ENCODE peak calls at places on chromosomes 3 and 15, in four cellular contexts. H is HepG2, X is K562, D is H1. I is an unnamed sample.

GRCh38 chr15:95142441-95142840 is 911.1 kb downstream of the MCTP2 start:
- DNase-seq in H (no peak), D (no peak), X (no peak), I (no peak)

GRCh38 chr3:142501004-142501926 is 53.4 kb upstream of the XRN1 start:
- DNase-seq in D (no peak), H (no peak), X (no peak), I (no peak)

GRCh38 chr3:81492048-81492447 is 269.4 kb downstream of the GBE1 start:
- DNase-seq in X (no peak), D (no peak), H (no peak), I (no peak)

GRCh38 chr3:48962939-48963338 is 27.1 kb upstream of the P4HTM start:
- DNase-seq in D (no peak), H (no peak), X (no peak), I (no peak)

GRCh38 chr15:68638953-68639500 is 60.2 kb downstream of the CORO2B start:
- DNase-seq in X (no peak), H (no peak), D (no peak), I (no peak)

GRCh38 chr3:9316881-9317341 is 45.9 kb upstream of the THUMPD3 start:
- DNase-seq in H (no peak), D (peak; percentile 51), X (no peak), I (no peak)

GRCh38 chr3:50224639-50225038 is 11.4 kb upstream of the GNAI2 start:
- DNase-seq in D (no peak), H (no peak), X (no peak), I (no peak)

GRCh38 chr15:59247364-59247763 is 40.7 kb downstream of the LDHAL6B start:
- DNase-seq in H (peak; percentile 74), D (peak; percentile 65), X (peak; percentile 22), I (no peak)

GRCh38 chr15:25863067-25863967 is at the start of gene ATP10A:
- DNase-seq in X (no peak), D (peak; percentile 73), H (no peak), I (no peak)

GRCh38 chr3:65685621-65686020 is 353.1 kb downstream of the MAGI1 start:
- DNase-seq in D (no peak), X (no peak), H (peak; percentile 7), I (no peak)

GRCh38 chr3:122101646-122102045 is 46.5 kb downstream of the CD86 start:
- DNase-seq in H (peak; percentile 56), D (no peak), X (peak; percentile 24), I (no peak)

GRCh38 chr15:24858737-24859601 is 95.8 kb upstream of the SNRPN start:
- DNase-seq in H (no peak), D (no peak), X (no peak), I (no peak)

GRCh38 chr3:153285194-153285641 is 123.2 kb downstream of the RAP2B start:
- DNase-seq in X (peak; percentile 25), D (no peak), H (no peak), I (no peak)

GRCh38 chr3:69324362-69325025 is 61.4 kb downstream of the FRMD4B start:
- DNase-seq in X (no peak), D (no peak), H (peak; percentile 7), I (no peak)

GRCh38 chr3:15667484-15667883 is 65.9 kb downstream of the BTD start:
- DNase-seq in D (no peak), H (no peak), X (no peak), I (no peak)

GRCh38 chr3:85162905-85163304 is 204.1 kb downstream of the CADM2 start:
- DNase-seq in X (no peak), D (no peak), H (no peak), I (no peak)

GRCh38 chr3:32897981-32898623 is 53.3 kb upstream of the CCR4 start:
- DNase-seq in H (no peak), D (no peak), X (no peak), I (no peak)

GRCh38 chr3:64802460-64802859 is 114.7 kb upstream of the ADAMTS9 start:
- DNase-seq in D (no peak), H (no peak), X (no peak), I (no peak)

GRCh38 chr15:52028431-52029093 is 9.5 kb downstream of the MAPK6 start:
- DNase-seq in H (no peak), X (no peak), D (no peak), I (no peak)

GRCh38 chr3:127652246-127652995 is 20.3 kb upstream of the ABTB1 start:
- DNase-seq in H (peak; percentile 37), X (peak; percentile 49), D (peak; percentile 72), I (peak; percentile 61)

GRCh38 chr3:41592753-41593152 is 369.1 kb downstream of the ULK4 start:
- DNase-seq in D (no peak), H (no peak), X (no peak), I (no peak)

GRCh38 chr3:41598329-41598728 is 363.6 kb downstream of the ULK4 start:
- DNase-seq in X (no peak), D (no peak), H (no peak), I (no peak)

GRCh38 chr3:41598804-41599481 is 363.0 kb downstream of the ULK4 start:
- DNase-seq in D (no peak), X (no peak), H (no peak), I (no peak)

GRCh38 chr3:41593760-41594159 is 368.1 kb downstream of the ULK4 start:
- DNase-seq in X (no peak), H (no peak), D (no peak), I (no peak)
- TF ChIP-seq TAF1 in X (no peak), H (no peak), D (no peak), I (no peak)

DNA sequence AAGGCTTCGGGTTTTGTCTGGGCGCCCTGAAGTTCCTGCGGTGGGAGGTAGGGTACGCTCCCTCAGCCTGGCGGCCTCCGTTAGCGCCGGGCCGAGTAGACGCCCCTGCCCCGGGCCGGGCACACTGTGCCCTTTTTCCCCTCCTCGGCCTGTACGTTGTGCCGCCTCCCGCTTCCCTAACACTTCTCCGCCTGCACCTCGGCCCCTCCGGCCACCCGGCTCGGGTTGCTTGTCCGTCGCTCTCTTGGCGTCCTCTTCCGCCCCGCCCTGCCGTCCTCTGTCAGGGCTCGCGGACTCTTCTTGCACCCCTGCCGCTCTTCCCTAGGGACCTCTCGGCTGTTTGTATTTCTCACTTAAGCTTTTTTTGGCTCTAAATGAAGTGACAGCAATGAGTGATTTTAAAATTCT is 384 bp downstream of the KNL1 start:
- DNase-seq in D (no peak), H (peak; percentile 38), X (peak; percentile 78), I (peak; percentile 35)
- TF ChIP-seq TAF1 in D (peak; percentile 53), H (no peak), X (no peak), I (no peak)

GRCh38 chr3:60064210-60065178 is 1014.7 kb upstream of the CFAP20DC start:
- DNase-seq in D (no peak), X (no peak), H (no peak), I (no peak)
- TF ChIP-seq TAF1 in D (no peak), X (no peak), H (no peak), I (no peak)

DNA sequence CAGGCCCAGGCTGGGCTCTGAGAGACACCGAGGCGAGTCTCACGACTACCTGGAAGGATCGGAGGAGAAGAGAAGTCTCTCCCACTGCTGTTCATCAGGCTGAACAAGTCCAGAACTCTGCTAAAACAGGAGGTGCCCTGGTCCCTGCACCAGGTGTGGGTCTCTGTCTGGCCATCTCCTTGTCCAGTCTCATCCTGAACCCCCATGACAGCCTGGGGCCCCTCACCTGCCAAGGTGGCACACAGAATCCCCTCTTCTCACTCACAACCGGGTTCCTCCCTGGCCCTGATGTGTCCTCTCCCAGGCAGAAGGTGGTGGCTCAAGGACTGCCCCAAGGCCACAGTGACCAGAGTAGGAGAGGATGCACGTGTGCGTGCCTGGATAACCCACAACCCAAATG is 34.1 kb downstream of the WNT7A start:
- DNase-seq in D (no peak), X (no peak), H (no peak), I (no peak)
- TF ChIP-seq TAF1 in D (no peak), X (no peak), H (no peak), I (no peak)

I was measured in GM12891.